ENCODE peak calls at places on chromosomes 7 and 10, in six cellular contexts. One of them, this sample, is unnamed.

GRCh38 chr7:112411186-112411795 is 39.0 kb upstream of the IFRD1 start:
- DNase-seq in left ventricle myocardium inferior: no peak
- DNase-seq in brain microvascular endothelial cell: no peak
- DNase-seq in epithelial cell of esophagus: peak
- DNase-seq in astrocyte of the spinal cord: peak
- DNase-seq in lung: no peak
- DNase-seq in this sample: peak

GRCh38 chr7:11153694-11154093 is 180.0 kb downstream of the PHF14 start:
- DNase-seq in lung: no peak
- DNase-seq in astrocyte of the spinal cord: no peak
- DNase-seq in epithelial cell of esophagus: no peak
- DNase-seq in brain microvascular endothelial cell: no peak
- DNase-seq in left ventricle myocardium inferior: no peak
- DNase-seq in this sample: no peak

GRCh38 chr7:127717502-127718125 is 65.6 kb downstream of the SND1 start:
- DNase-seq in epithelial cell of esophagus: peak
- DNase-seq in brain microvascular endothelial cell: peak
- DNase-seq in left ventricle myocardium inferior: no peak
- DNase-seq in astrocyte of the spinal cord: peak
- DNase-seq in lung: no peak
- DNase-seq in this sample: no peak

GRCh38 chr10:119416855-119417254 is 125.7 kb downstream of the RGS10 start:
- DNase-seq in brain microvascular endothelial cell: no peak
- DNase-seq in left ventricle myocardium inferior: peak
- DNase-seq in epithelial cell of esophagus: peak
- DNase-seq in astrocyte of the spinal cord: peak
- DNase-seq in lung: peak
- DNase-seq in this sample: no peak

GRCh38 chr10:131272897-131273451 is 38.5 kb downstream of the TCERG1L start:
- DNase-seq in astrocyte of the spinal cord: no peak
- DNase-seq in lung: no peak
- DNase-seq in brain microvascular endothelial cell: no peak
- DNase-seq in left ventricle myocardium inferior: no peak
- DNase-seq in epithelial cell of esophagus: no peak
- DNase-seq in this sample: no peak

GRCh38 chr10:119268871-119269506 is 61.6 kb downstream of the GRK5 start:
- DNase-seq in left ventricle myocardium inferior: no peak
- DNase-seq in astrocyte of the spinal cord: no peak
- DNase-seq in epithelial cell of esophagus: no peak
- DNase-seq in brain microvascular endothelial cell: no peak
- DNase-seq in lung: no peak
- DNase-seq in this sample: no peak

GRCh38 chr10:124576526-124577420 is 115.2 kb downstream of the LHPP start:
- DNase-seq in lung: no peak
- DNase-seq in astrocyte of the spinal cord: no peak
- DNase-seq in epithelial cell of esophagus: no peak
- DNase-seq in left ventricle myocardium inferior: no peak
- DNase-seq in brain microvascular endothelial cell: no peak
- DNase-seq in this sample: no peak

GRCh38 chr10:58152698-58153263 is 114.9 kb downstream of the IPMK start:
- DNase-seq in lung: no peak
- DNase-seq in astrocyte of the spinal cord: peak
- DNase-seq in left ventricle myocardium inferior: peak
- DNase-seq in brain microvascular endothelial cell: peak
- DNase-seq in epithelial cell of esophagus: peak
- DNase-seq in this sample: peak

GRCh38 chr7:14734839-14735321 is 167.7 kb downstream of the DGKB start:
- DNase-seq in brain microvascular endothelial cell: no peak
- DNase-seq in astrocyte of the spinal cord: no peak
- DNase-seq in left ventricle myocardium inferior: no peak
- DNase-seq in lung: no peak
- DNase-seq in epithelial cell of esophagus: no peak
- DNase-seq in this sample: no peak

GRCh38 chr10:112815238-112816032 is 134.6 kb upstream of the TCF7L2 start:
- DNase-seq in lung: no peak
- DNase-seq in left ventricle myocardium inferior: no peak
- DNase-seq in astrocyte of the spinal cord: peak
- DNase-seq in brain microvascular endothelial cell: peak
- DNase-seq in epithelial cell of esophagus: peak
- DNase-seq in this sample: peak

GRCh38 chr7:142231716-142232115 is 26.1 kb downstream of the PRSS58 start:
- DNase-seq in brain microvascular endothelial cell: no peak
- DNase-seq in lung: no peak
- DNase-seq in astrocyte of the spinal cord: no peak
- DNase-seq in epithelial cell of esophagus: peak
- DNase-seq in left ventricle myocardium inferior: no peak
- DNase-seq in this sample: no peak

GRCh38 chr10:124992462-124993344 is 50.8 kb downstream of the ZRANB1 start:
- DNase-seq in epithelial cell of esophagus: peak
- DNase-seq in astrocyte of the spinal cord: peak
- DNase-seq in left ventricle myocardium inferior: peak
- DNase-seq in lung: peak
- DNase-seq in brain microvascular endothelial cell: peak
- DNase-seq in this sample: no peak

GRCh38 chr10:79502561-79503309 is 9.6 kb upstream of the EIF5AL1 start:
- DNase-seq in lung: no peak
- DNase-seq in left ventricle myocardium inferior: no peak
- DNase-seq in astrocyte of the spinal cord: no peak
- DNase-seq in brain microvascular endothelial cell: no peak
- DNase-seq in epithelial cell of esophagus: peak
- DNase-seq in this sample: no peak

GRCh38 chr7:23021581-23021980 is 7.7 kb upstream of the HYCC1 start:
- DNase-seq in lung: no peak
- DNase-seq in left ventricle myocardium inferior: no peak
- DNase-seq in astrocyte of the spinal cord: no peak
- DNase-seq in brain microvascular endothelial cell: no peak
- DNase-seq in epithelial cell of esophagus: peak
- DNase-seq in this sample: no peak

GRCh38 chr10:123715546-123715945 is 49.4 kb downstream of the GPR26 start:
- DNase-seq in astrocyte of the spinal cord: no peak
- DNase-seq in brain microvascular endothelial cell: no peak
- DNase-seq in lung: no peak
- DNase-seq in epithelial cell of esophagus: no peak
- DNase-seq in left ventricle myocardium inferior: no peak
- DNase-seq in this sample: no peak

GRCh38 chr7:14839307-14839706 is 63.2 kb downstream of the DGKB start:
- DNase-seq in left ventricle myocardium inferior: no peak
- DNase-seq in brain microvascular endothelial cell: no peak
- DNase-seq in lung: no peak
- DNase-seq in astrocyte of the spinal cord: no peak
- DNase-seq in epithelial cell of esophagus: no peak
- DNase-seq in this sample: no peak

GRCh38 chr7:149362696-149363095 is 98.2 kb downstream of the ZNF777 start:
- DNase-seq in astrocyte of the spinal cord: no peak
- DNase-seq in brain microvascular endothelial cell: no peak
- DNase-seq in left ventricle myocardium inferior: no peak
- DNase-seq in lung: no peak
- DNase-seq in epithelial cell of esophagus: no peak
- DNase-seq in this sample: no peak

GRCh38 chr10:67925449-67926005 is 41.1 kb downstream of the SIRT1 start:
- DNase-seq in epithelial cell of esophagus: peak
- DNase-seq in lung: no peak
- DNase-seq in left ventricle myocardium inferior: no peak
- DNase-seq in brain microvascular endothelial cell: peak
- DNase-seq in astrocyte of the spinal cord: peak
- DNase-seq in this sample: peak

GRCh38 chr7:73345538-73345937 is 17.6 kb downstream of the FKBP6 start:
- DNase-seq in astrocyte of the spinal cord: no peak
- DNase-seq in left ventricle myocardium inferior: no peak
- DNase-seq in lung: no peak
- DNase-seq in brain microvascular endothelial cell: no peak
- DNase-seq in epithelial cell of esophagus: no peak
- DNase-seq in this sample: no peak

GRCh38 chr7:32941996-32942782 is 15.1 kb upstream of the FKBP9 start:
- DNase-seq in brain microvascular endothelial cell: peak
- DNase-seq in left ventricle myocardium inferior: peak
- DNase-seq in astrocyte of the spinal cord: peak
- DNase-seq in lung: peak
- DNase-seq in epithelial cell of esophagus: peak
- DNase-seq in this sample: no peak

GRCh38 chr7:27920281-27920946 is 180.5 kb downstream of the TAX1BP1 start:
- DNase-seq in astrocyte of the spinal cord: no peak
- DNase-seq in left ventricle myocardium inferior: no peak
- DNase-seq in lung: no peak
- DNase-seq in epithelial cell of esophagus: no peak
- DNase-seq in brain microvascular endothelial cell: no peak
- DNase-seq in this sample: no peak
- H3K4me3 ChIP-seq in astrocyte of the spinal cord: no peak
- H3K4me3 ChIP-seq in left ventricle myocardium inferior: no peak
- H3K4me3 ChIP-seq in lung: no peak
- H3K4me3 ChIP-seq in epithelial cell of esophagus: no peak
- H3K4me3 ChIP-seq in brain microvascular endothelial cell: no peak
- H3K4me3 ChIP-seq in this sample: no peak

GRCh38 chr10:70331486-70332268 is 47.9 kb upstream of the NPFFR1 start:
- DNase-seq in astrocyte of the spinal cord: peak
- DNase-seq in left ventricle myocardium inferior: peak
- DNase-seq in epithelial cell of esophagus: peak
- DNase-seq in lung: peak
- DNase-seq in brain microvascular endothelial cell: peak
- DNase-seq in this sample: peak
- H3K4me3 ChIP-seq in astrocyte of the spinal cord: no peak
- H3K4me3 ChIP-seq in left ventricle myocardium inferior: no peak
- H3K4me3 ChIP-seq in epithelial cell of esophagus: no peak
- H3K4me3 ChIP-seq in lung: no peak
- H3K4me3 ChIP-seq in brain microvascular endothelial cell: no peak
- H3K4me3 ChIP-seq in this sample: no peak

GRCh38 chr7:159031135-159031701 is 113.4 kb downstream of the VIPR2 start:
- DNase-seq in astrocyte of the spinal cord: no peak
- DNase-seq in epithelial cell of esophagus: no peak
- DNase-seq in brain microvascular endothelial cell: no peak
- DNase-seq in left ventricle myocardium inferior: peak
- DNase-seq in lung: peak
- DNase-seq in this sample: no peak

GRCh38 chr7:159028456-159029401 is 115.9 kb downstream of the VIPR2 start:
- DNase-seq in epithelial cell of esophagus: no peak
- DNase-seq in astrocyte of the spinal cord: no peak
- DNase-seq in left ventricle myocardium inferior: no peak
- DNase-seq in lung: peak
- DNase-seq in brain microvascular endothelial cell: no peak
- DNase-seq in this sample: no peak

GRCh38 chr7:159032310-159032709 is 112.4 kb downstream of the VIPR2 start:
- DNase-seq in left ventricle myocardium inferior: no peak
- DNase-seq in lung: peak
- DNase-seq in astrocyte of the spinal cord: no peak
- DNase-seq in epithelial cell of esophagus: no peak
- DNase-seq in brain microvascular endothelial cell: no peak
- DNase-seq in this sample: no peak

GRCh38 chr7:159031750-159032149 is 112.9 kb downstream of the VIPR2 start:
- DNase-seq in astrocyte of the spinal cord: no peak
- DNase-seq in left ventricle myocardium inferior: no peak
- DNase-seq in epithelial cell of esophagus: no peak
- DNase-seq in brain microvascular endothelial cell: no peak
- DNase-seq in lung: peak
- DNase-seq in this sample: no peak

DNA sequence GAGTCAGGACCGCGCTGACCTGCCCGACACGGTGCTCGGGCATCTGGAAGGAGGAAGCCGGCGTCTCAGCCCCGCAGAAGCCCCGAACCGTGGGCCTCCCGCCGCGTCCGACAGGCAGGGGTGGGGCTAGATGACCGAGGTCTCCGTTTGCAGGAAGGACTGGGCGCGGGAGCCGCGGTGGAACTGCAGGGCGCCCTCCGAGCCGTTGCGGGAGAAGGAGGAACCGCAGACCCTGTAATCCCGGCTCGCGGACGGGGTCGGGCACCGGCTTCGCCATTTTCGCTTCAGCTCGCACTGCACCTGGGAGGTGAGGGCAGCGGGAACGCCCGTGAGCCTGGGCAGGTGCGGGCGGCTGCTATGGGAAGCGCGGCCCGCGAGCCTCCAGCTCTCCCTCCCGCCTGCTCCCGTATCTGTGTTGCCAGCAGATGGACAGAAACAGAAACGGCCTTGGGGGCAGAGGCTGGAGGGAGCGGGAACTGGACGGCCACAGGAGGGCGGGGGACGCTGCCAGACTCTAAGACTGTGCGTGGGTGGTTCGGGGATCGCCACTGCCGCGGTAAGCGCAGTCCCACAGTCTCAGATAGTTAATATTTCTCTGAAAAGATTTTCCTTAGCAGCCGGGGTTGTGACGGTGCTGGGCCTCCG is 114.1 kb downstream of the VIPR2 start:
- DNase-seq in astrocyte of the spinal cord: no peak
- DNase-seq in left ventricle myocardium inferior: peak
- DNase-seq in brain microvascular endothelial cell: peak
- DNase-seq in epithelial cell of esophagus: no peak
- DNase-seq in lung: peak
- DNase-seq in this sample: no peak
- H3K4me3 ChIP-seq in astrocyte of the spinal cord: peak
- H3K4me3 ChIP-seq in left ventricle myocardium inferior: peak
- H3K4me3 ChIP-seq in brain microvascular endothelial cell: peak
- H3K4me3 ChIP-seq in epithelial cell of esophagus: peak
- H3K4me3 ChIP-seq in lung: peak
- H3K4me3 ChIP-seq in this sample: peak

GRCh38 chr7:30682131-30683083 is at the start of gene CRHR2:
- DNase-seq in astrocyte of the spinal cord: no peak
- DNase-seq in lung: no peak
- DNase-seq in brain microvascular endothelial cell: no peak
- DNase-seq in left ventricle myocardium inferior: peak
- DNase-seq in epithelial cell of esophagus: no peak
- DNase-seq in this sample: no peak
- H3K4me3 ChIP-seq in astrocyte of the spinal cord: no peak
- H3K4me3 ChIP-seq in lung: peak
- H3K4me3 ChIP-seq in brain microvascular endothelial cell: peak
- H3K4me3 ChIP-seq in left ventricle myocardium inferior: peak
- H3K4me3 ChIP-seq in epithelial cell of esophagus: no peak
- H3K4me3 ChIP-seq in this sample: peak

GRCh38 chr7:12257582-12257981 is 46.5 kb downstream of the TMEM106B start:
- DNase-seq in brain microvascular endothelial cell: peak
- DNase-seq in lung: no peak
- DNase-seq in astrocyte of the spinal cord: peak
- DNase-seq in left ventricle myocardium inferior: no peak
- DNase-seq in epithelial cell of esophagus: peak
- DNase-seq in this sample: peak
- H3K4me3 ChIP-seq in brain microvascular endothelial cell: no peak
- H3K4me3 ChIP-seq in lung: no peak
- H3K4me3 ChIP-seq in astrocyte of the spinal cord: no peak
- H3K4me3 ChIP-seq in left ventricle myocardium inferior: peak
- H3K4me3 ChIP-seq in epithelial cell of esophagus: no peak
- H3K4me3 ChIP-seq in this sample: no peak

DNA sequence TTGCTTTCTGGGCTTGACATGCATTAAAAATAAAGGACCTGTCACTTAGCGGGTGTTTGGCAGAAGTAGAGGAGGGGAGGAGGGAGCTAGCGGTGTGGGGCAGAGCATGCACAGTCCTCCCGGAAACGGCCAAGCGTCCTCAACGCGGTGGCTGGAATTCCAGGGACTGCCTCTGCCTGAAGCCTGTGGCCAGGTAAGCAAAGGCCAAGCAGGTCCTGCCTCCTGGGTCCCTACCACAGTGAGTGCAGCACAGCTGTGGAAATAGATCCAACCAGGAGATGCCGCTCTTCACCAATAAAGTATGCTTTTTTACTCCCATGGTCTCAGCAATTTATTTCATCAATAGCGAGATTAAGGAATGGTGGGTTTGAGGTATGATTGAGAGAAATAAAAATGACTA is 323.4 kb downstream of the WDR37 start:
- DNase-seq in brain microvascular endothelial cell: no peak
- DNase-seq in epithelial cell of esophagus: no peak
- DNase-seq in astrocyte of the spinal cord: no peak
- DNase-seq in left ventricle myocardium inferior: no peak
- DNase-seq in lung: no peak
- DNase-seq in this sample: no peak
- H3K4me3 ChIP-seq in brain microvascular endothelial cell: no peak
- H3K4me3 ChIP-seq in epithelial cell of esophagus: no peak
- H3K4me3 ChIP-seq in astrocyte of the spinal cord: no peak
- H3K4me3 ChIP-seq in left ventricle myocardium inferior: no peak
- H3K4me3 ChIP-seq in lung: no peak
- H3K4me3 ChIP-seq in this sample: no peak

This sample was measured in skeletal muscle cell.